ENCODE peak calls at places on chromosomes 7 and 10, in ten cellular contexts. One of them, this sample, is unnamed.

GRCh38 chr7:107597582-107597916 is 17.5 kb downstream of the BCAP29 start:
- DNase-seq in fibroblast of the aortic adventitia: no peak
- DNase-seq in cardiac muscle cell: no peak
- DNase-seq in Calu3: no peak
- DNase-seq in hepatocyte: no peak
- DNase-seq in GM23338: no peak
- DNase-seq in fibroblast of pulmonary artery: no peak
- DNase-seq in B cell: no peak
- DNase-seq in GM13976: no peak
- DNase-seq in A673: no peak
- DNase-seq in this sample: no peak

GRCh38 chr10:122780391-122780790 is 65.3 kb downstream of the CUZD1 start:
- DNase-seq in B cell: no peak
- DNase-seq in hepatocyte: no peak
- DNase-seq in GM23338: no peak
- DNase-seq in A673: peak; percentile 37
- DNase-seq in cardiac muscle cell: no peak
- DNase-seq in GM13976: no peak
- DNase-seq in fibroblast of pulmonary artery: peak; percentile 8
- DNase-seq in Calu3: no peak
- DNase-seq in fibroblast of the aortic adventitia: peak; percentile 24
- DNase-seq in this sample: no peak

GRCh38 chr10:74839708-74840107 is 13.3 kb downstream of the KAT6B start:
- DNase-seq in fibroblast of pulmonary artery: no peak
- DNase-seq in cardiac muscle cell: no peak
- DNase-seq in A673: no peak
- DNase-seq in GM13976: no peak
- DNase-seq in fibroblast of the aortic adventitia: no peak
- DNase-seq in hepatocyte: no peak
- DNase-seq in GM23338: no peak
- DNase-seq in B cell: no peak
- DNase-seq in Calu3: no peak
- DNase-seq in this sample: no peak

GRCh38 chr10:97572214-97572989 is at the start of gene ANKRD2:
- DNase-seq in A673: peak; percentile 77
- DNase-seq in fibroblast of the aortic adventitia: peak; percentile 83
- DNase-seq in GM23338: peak; percentile 92
- DNase-seq in B cell: peak; percentile 68
- DNase-seq in hepatocyte: peak; percentile 83
- DNase-seq in cardiac muscle cell: peak; percentile 83
- DNase-seq in Calu3: peak; percentile 81
- DNase-seq in fibroblast of pulmonary artery: peak; percentile 85
- DNase-seq in GM13976: peak; percentile 88
- DNase-seq in this sample: peak; percentile 82

GRCh38 chr10:98758451-98758850 is 311.7 kb upstream of the HPS1 start:
- DNase-seq in hepatocyte: no peak
- DNase-seq in B cell: no peak
- DNase-seq in Calu3: no peak
- DNase-seq in fibroblast of the aortic adventitia: no peak
- DNase-seq in GM23338: no peak
- DNase-seq in A673: no peak
- DNase-seq in GM13976: no peak
- DNase-seq in fibroblast of pulmonary artery: no peak
- DNase-seq in cardiac muscle cell: no peak
- DNase-seq in this sample: no peak

GRCh38 chr10:67978749-67979148 is 94.3 kb downstream of the SIRT1 start:
- DNase-seq in hepatocyte: no peak
- DNase-seq in fibroblast of the aortic adventitia: peak; percentile 40
- DNase-seq in GM13976: no peak
- DNase-seq in GM23338: no peak
- DNase-seq in fibroblast of pulmonary artery: no peak
- DNase-seq in B cell: no peak
- DNase-seq in cardiac muscle cell: no peak
- DNase-seq in Calu3: no peak
- DNase-seq in A673: no peak
- DNase-seq in this sample: no peak

GRCh38 chr10:92242910-92243671 is 47.8 kb downstream of the CPEB3 start:
- DNase-seq in GM23338: peak; percentile 83
- DNase-seq in fibroblast of the aortic adventitia: peak; percentile 5
- DNase-seq in B cell: peak; percentile 64
- DNase-seq in cardiac muscle cell: peak; percentile 84
- DNase-seq in GM13976: peak; percentile 41
- DNase-seq in A673: peak; percentile 73
- DNase-seq in hepatocyte: peak; percentile 81
- DNase-seq in fibroblast of pulmonary artery: peak; percentile 77
- DNase-seq in Calu3: peak; percentile 53
- DNase-seq in this sample: peak; percentile 51

GRCh38 chr10:16843252-16843870 is 26.1 kb upstream of the RSU1 start:
- DNase-seq in fibroblast of the aortic adventitia: peak; percentile 93
- DNase-seq in A673: peak; percentile 90
- DNase-seq in cardiac muscle cell: peak; percentile 85
- DNase-seq in GM13976: peak; percentile 24
- DNase-seq in GM23338: peak; percentile 95
- DNase-seq in fibroblast of pulmonary artery: peak; percentile 89
- DNase-seq in B cell: peak; percentile 56
- DNase-seq in hepatocyte: peak; percentile 90
- DNase-seq in Calu3: peak; percentile 11
- DNase-seq in this sample: no peak

GRCh38 chr10:114017266-114017665 is 26.4 kb upstream of the ADRB1 start:
- DNase-seq in GM13976: no peak
- DNase-seq in fibroblast of pulmonary artery: no peak
- DNase-seq in B cell: no peak
- DNase-seq in Calu3: no peak
- DNase-seq in hepatocyte: no peak
- DNase-seq in A673: no peak
- DNase-seq in fibroblast of the aortic adventitia: no peak
- DNase-seq in GM23338: no peak
- DNase-seq in cardiac muscle cell: no peak
- DNase-seq in this sample: no peak

GRCh38 chr10:93208717-93209464 is 135.2 kb downstream of the CYP26A1 start:
- DNase-seq in Calu3: no peak
- DNase-seq in cardiac muscle cell: no peak
- DNase-seq in fibroblast of the aortic adventitia: no peak
- DNase-seq in fibroblast of pulmonary artery: peak; percentile 4
- DNase-seq in B cell: no peak
- DNase-seq in GM23338: no peak
- DNase-seq in GM13976: no peak
- DNase-seq in A673: no peak
- DNase-seq in hepatocyte: no peak
- DNase-seq in this sample: no peak

GRCh38 chr7:97499204-97499603 is 232.7 kb upstream of the TAC1 start:
- DNase-seq in hepatocyte: peak; percentile 55
- DNase-seq in fibroblast of pulmonary artery: peak; percentile 26
- DNase-seq in Calu3: peak; percentile 49
- DNase-seq in cardiac muscle cell: peak; percentile 49
- DNase-seq in fibroblast of the aortic adventitia: peak; percentile 2
- DNase-seq in GM23338: peak; percentile 72
- DNase-seq in GM13976: peak; percentile 54
- DNase-seq in A673: peak; percentile 42
- DNase-seq in B cell: peak; percentile 1
- DNase-seq in this sample: peak; percentile 39

GRCh38 chr7:150787321-150788281 is 12.6 kb downstream of the TMEM176B start:
- DNase-seq in fibroblast of pulmonary artery: no peak
- DNase-seq in cardiac muscle cell: peak; percentile 48
- DNase-seq in GM23338: peak; percentile 33
- DNase-seq in hepatocyte: peak; percentile 49
- DNase-seq in GM13976: no peak
- DNase-seq in fibroblast of the aortic adventitia: no peak
- DNase-seq in A673: peak; percentile 82
- DNase-seq in B cell: no peak
- DNase-seq in Calu3: no peak
- DNase-seq in this sample: no peak

GRCh38 chr10:34908472-34908871 is 93.4 kb upstream of the PARD3 start:
- DNase-seq in fibroblast of the aortic adventitia: peak; percentile 79
- DNase-seq in GM13976: peak; percentile 45
- DNase-seq in A673: peak; percentile 70
- DNase-seq in B cell: no peak
- DNase-seq in hepatocyte: peak; percentile 28
- DNase-seq in fibroblast of pulmonary artery: no peak
- DNase-seq in Calu3: no peak
- DNase-seq in GM23338: no peak
- DNase-seq in cardiac muscle cell: no peak
- DNase-seq in this sample: no peak

GRCh38 chr10:34904191-34904590 is 89.1 kb upstream of the PARD3 start:
- DNase-seq in cardiac muscle cell: no peak
- DNase-seq in GM13976: no peak
- DNase-seq in Calu3: no peak
- DNase-seq in B cell: no peak
- DNase-seq in fibroblast of the aortic adventitia: no peak
- DNase-seq in GM23338: no peak
- DNase-seq in fibroblast of pulmonary artery: no peak
- DNase-seq in A673: no peak
- DNase-seq in hepatocyte: no peak
- DNase-seq in this sample: no peak

GRCh38 chr10:34907743-34908425 is 92.8 kb upstream of the PARD3 start:
- DNase-seq in hepatocyte: no peak
- DNase-seq in fibroblast of pulmonary artery: no peak
- DNase-seq in GM13976: no peak
- DNase-seq in B cell: no peak
- DNase-seq in A673: peak; percentile 25
- DNase-seq in cardiac muscle cell: no peak
- DNase-seq in fibroblast of the aortic adventitia: peak; percentile 27
- DNase-seq in GM23338: no peak
- DNase-seq in Calu3: no peak
- DNase-seq in this sample: no peak

GRCh38 chr10:34906021-34906965 is 91.2 kb upstream of the PARD3 start:
- DNase-seq in Calu3: no peak
- DNase-seq in GM23338: peak; percentile 72
- DNase-seq in cardiac muscle cell: peak; percentile 42
- DNase-seq in fibroblast of pulmonary artery: no peak
- DNase-seq in A673: peak; percentile 83
- DNase-seq in hepatocyte: no peak
- DNase-seq in fibroblast of the aortic adventitia: no peak
- DNase-seq in B cell: no peak
- DNase-seq in GM13976: no peak
- DNase-seq in this sample: peak; percentile 57

GRCh38 chr10:34905200-34905927 is 90.3 kb upstream of the PARD3 start:
- DNase-seq in fibroblast of pulmonary artery: no peak
- DNase-seq in GM23338: peak; percentile 56
- DNase-seq in GM13976: no peak
- DNase-seq in cardiac muscle cell: no peak
- DNase-seq in fibroblast of the aortic adventitia: no peak
- DNase-seq in B cell: no peak
- DNase-seq in hepatocyte: no peak
- DNase-seq in A673: no peak
- DNase-seq in Calu3: no peak
- DNase-seq in this sample: no peak
- TF ChIP-seq CTCF in fibroblast of pulmonary artery: no peak
- TF ChIP-seq CTCF in GM23338: peak; percentile 8
- TF ChIP-seq CTCF in GM13976: no peak
- TF ChIP-seq CTCF in cardiac muscle cell: no peak
- TF ChIP-seq CTCF in fibroblast of the aortic adventitia: no peak
- TF ChIP-seq CTCF in B cell: no peak
- TF ChIP-seq CTCF in hepatocyte: no peak
- TF ChIP-seq CTCF in A673: no peak
- TF ChIP-seq CTCF in Calu3: no peak
- TF ChIP-seq CTCF in this sample: no peak

DNA sequence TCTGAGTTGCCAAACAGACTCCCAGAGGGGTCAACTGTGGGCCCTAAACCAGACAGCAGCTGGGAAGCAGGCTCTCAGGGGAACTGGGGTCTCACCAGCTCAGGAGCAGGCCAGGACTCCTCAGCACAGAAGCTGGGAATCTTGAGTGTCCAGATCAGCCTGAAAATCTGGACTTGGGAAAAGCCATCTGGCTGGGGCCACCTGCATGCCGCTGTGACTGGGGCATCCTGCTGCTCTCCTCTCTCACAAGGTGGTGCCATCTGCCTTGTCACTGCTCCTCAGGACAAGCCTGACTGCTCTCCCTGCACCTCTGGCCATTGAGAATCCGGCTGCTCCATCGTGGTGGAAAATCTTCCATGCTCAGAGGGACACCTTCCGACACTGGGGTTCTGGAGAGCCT is 141.3 kb downstream of the PLPP4 start:
- DNase-seq in A673: no peak
- DNase-seq in B cell: no peak
- DNase-seq in fibroblast of pulmonary artery: no peak
- DNase-seq in fibroblast of the aortic adventitia: no peak
- DNase-seq in hepatocyte: no peak
- DNase-seq in Calu3: no peak
- DNase-seq in cardiac muscle cell: no peak
- DNase-seq in GM13976: no peak
- DNase-seq in GM23338: no peak
- DNase-seq in this sample: peak; percentile 76
- TF ChIP-seq CTCF in A673: no peak
- TF ChIP-seq CTCF in B cell: no peak
- TF ChIP-seq CTCF in fibroblast of pulmonary artery: no peak
- TF ChIP-seq CTCF in fibroblast of the aortic adventitia: no peak
- TF ChIP-seq CTCF in hepatocyte: no peak
- TF ChIP-seq CTCF in Calu3: no peak
- TF ChIP-seq CTCF in cardiac muscle cell: no peak
- TF ChIP-seq CTCF in GM13976: no peak
- TF ChIP-seq CTCF in GM23338: no peak
- TF ChIP-seq CTCF in this sample: no peak

DNA sequence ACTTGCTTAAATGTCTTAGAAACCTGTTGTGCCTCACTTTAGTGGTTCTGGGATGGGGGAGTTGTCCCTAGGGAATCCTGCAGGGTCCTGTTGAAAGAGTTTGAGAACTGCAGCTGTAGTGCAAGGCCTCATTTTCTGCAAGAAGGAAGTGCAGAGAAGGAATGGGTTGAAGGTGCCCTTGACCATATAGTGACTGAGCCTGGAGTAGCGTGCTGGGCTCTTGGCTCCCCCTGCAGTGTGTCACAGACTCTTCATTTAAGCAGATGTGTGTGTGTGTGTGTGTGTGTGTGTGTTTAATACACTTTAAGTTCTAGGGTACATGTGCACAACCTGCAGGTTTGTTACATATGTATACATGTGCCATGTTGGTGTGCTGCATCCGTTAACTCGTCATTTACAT is 92.2 kb downstream of the GRK5 start:
- DNase-seq in fibroblast of the aortic adventitia: peak; percentile 40
- DNase-seq in B cell: peak; percentile 37
- DNase-seq in hepatocyte: no peak
- DNase-seq in GM13976: no peak
- DNase-seq in Calu3: no peak
- DNase-seq in fibroblast of pulmonary artery: peak; percentile 17
- DNase-seq in GM23338: peak; percentile 41
- DNase-seq in cardiac muscle cell: peak; percentile 24
- DNase-seq in A673: no peak
- DNase-seq in this sample: no peak
- TF ChIP-seq CTCF in fibroblast of the aortic adventitia: no peak
- TF ChIP-seq CTCF in B cell: no peak
- TF ChIP-seq CTCF in hepatocyte: no peak
- TF ChIP-seq CTCF in GM13976: peak; percentile 9
- TF ChIP-seq CTCF in Calu3: no peak
- TF ChIP-seq CTCF in fibroblast of pulmonary artery: no peak
- TF ChIP-seq CTCF in GM23338: no peak
- TF ChIP-seq CTCF in cardiac muscle cell: no peak
- TF ChIP-seq CTCF in A673: peak; percentile 13
- TF ChIP-seq CTCF in this sample: no peak

DNA sequence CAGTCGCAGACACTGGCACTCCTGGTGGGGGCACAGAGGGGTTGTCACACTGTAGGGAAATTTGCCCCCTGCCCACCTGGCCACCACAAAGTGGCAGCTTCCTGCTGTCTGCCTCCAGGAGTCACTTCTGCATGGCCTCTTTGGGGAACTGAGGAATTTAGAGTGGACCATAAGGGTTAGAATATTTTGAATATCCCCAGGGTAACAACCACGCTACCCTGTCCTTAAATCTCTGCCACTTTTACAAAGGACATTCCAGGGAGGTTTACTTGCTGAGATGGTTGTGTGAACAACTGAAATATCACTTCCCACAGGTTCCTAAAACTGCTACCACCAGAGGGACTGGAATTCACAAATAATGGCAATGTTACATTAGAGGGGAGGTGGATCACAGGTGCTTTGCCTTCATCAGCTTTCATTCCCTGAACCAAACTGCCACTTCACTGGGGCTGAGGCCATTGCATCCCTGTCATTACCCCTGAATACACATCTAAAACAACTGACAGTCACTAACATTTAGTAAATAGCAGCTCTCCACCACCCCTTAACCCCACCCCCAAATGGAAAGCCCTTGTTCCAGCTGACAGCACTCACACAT is 88.1 kb upstream of the IFRD1 start:
- DNase-seq in B cell: no peak
- DNase-seq in Calu3: no peak
- DNase-seq in GM23338: peak; percentile 40
- DNase-seq in fibroblast of pulmonary artery: peak; percentile 3
- DNase-seq in A673: no peak
- DNase-seq in hepatocyte: no peak
- DNase-seq in cardiac muscle cell: peak; percentile 6
- DNase-seq in fibroblast of the aortic adventitia: no peak
- DNase-seq in GM13976: no peak
- DNase-seq in this sample: no peak
- TF ChIP-seq CTCF in B cell: no peak
- TF ChIP-seq CTCF in Calu3: no peak
- TF ChIP-seq CTCF in GM23338: no peak
- TF ChIP-seq CTCF in fibroblast of pulmonary artery: no peak
- TF ChIP-seq CTCF in A673: no peak
- TF ChIP-seq CTCF in hepatocyte: no peak
- TF ChIP-seq CTCF in cardiac muscle cell: no peak
- TF ChIP-seq CTCF in fibroblast of the aortic adventitia: no peak
- TF ChIP-seq CTCF in GM13976: no peak
- TF ChIP-seq CTCF in this sample: no peak

This sample was measured in glutamatergic neuron.